ENCODE peak calls at places on chromosomes 11 and 22, in seven cellular contexts. One of them, this sample, is unnamed.

GRCh38 chr11:96256604-96257003 is 86.4 kb downstream of the MAML2 start:
- DNase-seq in body of pancreas: no peak
- DNase-seq in left ventricle myocardium inferior: no peak
- DNase-seq in ELR: no peak
- DNase-seq in lower lobe of right lung: no peak
- DNase-seq in H7: no peak
- DNase-seq in GM12878: no peak
- DNase-seq in this sample: no peak

GRCh38 chr11:42066113-42066512 is 606.7 kb upstream of the LRRC4C start:
- DNase-seq in body of pancreas: no peak
- DNase-seq in left ventricle myocardium inferior: peak
- DNase-seq in ELR: no peak
- DNase-seq in lower lobe of right lung: no peak
- DNase-seq in H7: no peak
- DNase-seq in GM12878: no peak
- DNase-seq in this sample: no peak

GRCh38 chr11:32643526-32643925 is 59.9 kb downstream of the EIF3M start:
- DNase-seq in body of pancreas: no peak
- DNase-seq in left ventricle myocardium inferior: no peak
- DNase-seq in ELR: peak
- DNase-seq in lower lobe of right lung: no peak
- DNase-seq in H7: no peak
- DNase-seq in GM12878: no peak
- DNase-seq in this sample: no peak

GRCh38 chr11:70689764-70690163 is 291.4 kb downstream of the CTTN start:
- DNase-seq in body of pancreas: no peak
- DNase-seq in left ventricle myocardium inferior: no peak
- DNase-seq in ELR: no peak
- DNase-seq in lower lobe of right lung: no peak
- DNase-seq in H7: no peak
- DNase-seq in GM12878: no peak
- DNase-seq in this sample: no peak

GRCh38 chr22:45996241-45997076 is 19.5 kb upstream of the WNT7B start:
- DNase-seq in body of pancreas: no peak
- DNase-seq in left ventricle myocardium inferior: peak
- DNase-seq in ELR: peak
- DNase-seq in lower lobe of right lung: peak
- DNase-seq in H7: no peak
- DNase-seq in GM12878: no peak
- DNase-seq in this sample: peak

GRCh38 chr22:45166935-45167334 is 3.2 kb downstream of the NUP50 start:
- DNase-seq in body of pancreas: no peak
- DNase-seq in left ventricle myocardium inferior: no peak
- DNase-seq in ELR: no peak
- DNase-seq in lower lobe of right lung: no peak
- DNase-seq in H7: no peak
- DNase-seq in GM12878: no peak
- DNase-seq in this sample: no peak

GRCh38 chr11:116185551-116185950 is 587.2 kb downstream of the BUD13 start:
- DNase-seq in body of pancreas: no peak
- DNase-seq in left ventricle myocardium inferior: no peak
- DNase-seq in ELR: no peak
- DNase-seq in lower lobe of right lung: no peak
- DNase-seq in H7: no peak
- DNase-seq in GM12878: no peak
- DNase-seq in this sample: no peak

GRCh38 chr22:42978453-42979103 is 36.4 kb downstream of the PACSIN2 start:
- DNase-seq in body of pancreas: no peak
- DNase-seq in left ventricle myocardium inferior: no peak
- DNase-seq in ELR: peak
- DNase-seq in lower lobe of right lung: no peak
- DNase-seq in H7: no peak
- DNase-seq in GM12878: no peak
- DNase-seq in this sample: no peak

GRCh38 chr11:64438986-64439771 is 80.2 kb downstream of the RPS6KA4 start:
- DNase-seq in body of pancreas: no peak
- DNase-seq in left ventricle myocardium inferior: no peak
- DNase-seq in ELR: no peak
- DNase-seq in lower lobe of right lung: no peak
- DNase-seq in H7: peak
- DNase-seq in GM12878: no peak
- DNase-seq in this sample: no peak

GRCh38 chr11:64755681-64756361 is 4.0 kb downstream of the PYGM start:
- DNase-seq in body of pancreas: no peak
- DNase-seq in left ventricle myocardium inferior: no peak
- DNase-seq in ELR: no peak
- DNase-seq in lower lobe of right lung: no peak
- DNase-seq in H7: peak
- DNase-seq in GM12878: no peak
- DNase-seq in this sample: no peak

GRCh38 chr11:134515081-134515960 is 103.3 kb upstream of the B3GAT1 start:
- DNase-seq in body of pancreas: no peak
- DNase-seq in left ventricle myocardium inferior: no peak
- DNase-seq in ELR: no peak
- DNase-seq in lower lobe of right lung: peak
- DNase-seq in H7: peak
- DNase-seq in GM12878: no peak
- DNase-seq in this sample: no peak

GRCh38 chr11:67644042-67644441 is 4.5 kb upstream of the TBX10 start:
- DNase-seq in body of pancreas: no peak
- DNase-seq in left ventricle myocardium inferior: no peak
- DNase-seq in ELR: peak
- DNase-seq in lower lobe of right lung: no peak
- DNase-seq in H7: peak
- DNase-seq in GM12878: no peak
- DNase-seq in this sample: no peak

GRCh38 chr11:107799245-107799859 is 59.2 kb downstream of the SLC35F2 start:
- DNase-seq in body of pancreas: peak
- DNase-seq in left ventricle myocardium inferior: peak
- DNase-seq in ELR: peak
- DNase-seq in lower lobe of right lung: peak
- DNase-seq in H7: peak
- DNase-seq in GM12878: peak
- DNase-seq in this sample: peak

GRCh38 chr11:65651589-65652510 is 10.9 kb downstream of the RELA start:
- DNase-seq in body of pancreas: peak
- DNase-seq in left ventricle myocardium inferior: peak
- DNase-seq in ELR: peak
- DNase-seq in lower lobe of right lung: peak
- DNase-seq in H7: no peak
- DNase-seq in GM12878: no peak
- DNase-seq in this sample: no peak

GRCh38 chr11:133598879-133599278 is 66.6 kb upstream of the OPCML start:
- DNase-seq in body of pancreas: no peak
- DNase-seq in left ventricle myocardium inferior: no peak
- DNase-seq in ELR: no peak
- DNase-seq in lower lobe of right lung: no peak
- DNase-seq in H7: peak
- DNase-seq in GM12878: no peak
- DNase-seq in this sample: no peak